ENCODE peak calls at places on chromosomes 1 and 21, in seven cellular contexts. G is hepatocyte, D is GM23248, C is IMR-90, M is fibroblast of lung, U is K562, S is PC-3. Z is an unnamed sample. For H3K36me3 and H3K9me3, the result is how much of the 10 kb centered on the place peaks cover.

GRCh38 chr21:35252831-35253230 is 203.7 kb upstream of the RUNX1 start:
- DNase-seq in G (no peak), D (peak), C (peak), M (peak), U (no peak), S (peak), Z (no peak)

GRCh38 chr1:14653461-14653960 is 55.0 kb downstream of the KAZN start:
- DNase-seq in G (no peak), D (no peak), C (no peak), M (peak), U (no peak), S (peak), Z (no peak)

GRCh38 chr1:210311726-210312493 is 16.8 kb upstream of the HHAT start:
- DNase-seq in G (no peak), D (no peak), C (no peak), M (no peak), U (no peak), S (no peak), Z (no peak)

GRCh38 chr21:30395731-30396130 is at the start of gene KRTAP13-1:
- DNase-seq in G (no peak), D (no peak), C (no peak), M (no peak), U (no peak), S (no peak), Z (no peak)

GRCh38 chr21:33121715-33122475 is 52.0 kb downstream of the OLIG1 start:
- DNase-seq in G (no peak), D (peak), C (peak), M (peak), U (peak), S (peak), Z (peak)

GRCh38 chr1:14583788-14584187 is 14.7 kb upstream of the KAZN start:
- DNase-seq in G (no peak), D (no peak), C (no peak), M (no peak), U (no peak), S (no peak), Z (no peak)

GRCh38 chr1:15326691-15327530 is 79.9 kb downstream of the FHAD1 start:
- DNase-seq in G (no peak), D (peak), C (no peak), M (peak), U (no peak), S (no peak), Z (no peak)

GRCh38 chr1:209527993-209528392 is 55.5 kb upstream of the CAMK1G start:
- DNase-seq in G (peak), D (peak), C (no peak), M (no peak), U (no peak), S (peak), Z (no peak)

GRCh38 chr21:39630827-39631226 is 18.1 kb downstream of the B3GALT5 start:
- DNase-seq in G (no peak), D (peak), C (peak), M (peak), U (no peak), S (peak), Z (no peak)

GRCh38 chr1:59223943-59224639 is 72.8 kb upstream of the FGGY start:
- DNase-seq in G (no peak), D (no peak), C (peak), M (no peak), U (no peak), S (no peak), Z (no peak)

GRCh38 chr1:200436436-200436835 is 26.6 kb upstream of the ZNF281 start:
- DNase-seq in G (no peak), D (no peak), C (peak), M (no peak), U (no peak), S (no peak), Z (no peak)

GRCh38 chr1:167681024-167681423 is 40.8 kb upstream of the MPZL1 start:
- DNase-seq in G (no peak), D (no peak), C (no peak), M (no peak), U (no peak), S (no peak), Z (no peak)

GRCh38 chr1:212106286-212106792 is 70.8 kb downstream of the DTL start:
- DNase-seq in G (no peak), D (no peak), C (peak), M (peak), U (no peak), S (no peak), Z (no peak)

GRCh38 chr1:10519016-10519417 is 44.3 kb downstream of the PEX14 start:
- DNase-seq in G (peak), D (no peak), C (no peak), M (no peak), U (no peak), S (no peak), Z (no peak)

GRCh38 chr1:209748620-209749019 is 7.2 kb upstream of the TRAF3IP3 start:
- DNase-seq in G (no peak), D (no peak), C (no peak), M (no peak), U (no peak), S (no peak), Z (no peak)

GRCh38 chr1:162632743-162633326 is 571 bp downstream of the DDR2 start:
- DNase-seq in G (peak), D (peak), C (peak), M (peak), U (no peak), S (no peak), Z (no peak)

GRCh38 chr1:2174348-2175054 is 20.1 kb downstream of the FAAP20 start:
- DNase-seq in G (peak), D (peak), C (peak), M (peak), U (peak), S (peak), Z (peak)

GRCh38 chr1:6820899-6821298 is 35.6 kb downstream of the CAMTA1 start:
- DNase-seq in G (no peak), D (no peak), C (no peak), M (no peak), U (no peak), S (no peak), Z (no peak)

GRCh38 chr1:11825131-11825530 is 19.1 kb downstream of the CLCN6 start:
- DNase-seq in G (no peak), D (no peak), C (no peak), M (no peak), U (no peak), S (no peak), Z (no peak)

GRCh38 chr1:31400393-31400792 is 12.6 kb upstream of the SERINC2 start:
- DNase-seq in G (no peak), D (peak), C (peak), M (peak), U (no peak), S (no peak), Z (no peak)

GRCh38 chr1:17668195-17668594 is 86.9 kb upstream of the ACTL8 start:
- DNase-seq in G (no peak), D (no peak), C (no peak), M (no peak), U (no peak), S (no peak), Z (no peak)

GRCh38 chr1:15207829-15208429 is 39.1 kb upstream of the FHAD1 start:
- DNase-seq in G (no peak), D (no peak), C (no peak), M (no peak), U (no peak), S (no peak), Z (no peak)

GRCh38 chr1:62905309-62905708 is 121.4 kb downstream of the ATG4C start:
- DNase-seq in G (no peak), D (no peak), C (no peak), M (no peak), U (no peak), S (peak), Z (no peak)

GRCh38 chr1:238360474-238360873 is 469.8 kb upstream of the ZP4 start:
- DNase-seq in G (no peak), D (no peak), C (no peak), M (no peak), U (no peak), S (no peak), Z (no peak)

GRCh38 chr1:50305808-50306207 is 117.4 kb downstream of the DMRTA2 start:
- DNase-seq in G (no peak), D (no peak), C (no peak), M (no peak), U (no peak), S (no peak), Z (no peak)

GRCh38 chr1:1531947-1532346 is 8.5 kb downstream of the TMEM240 start:
- DNase-seq in G (no peak), D (no peak), C (no peak), M (no peak), U (no peak), S (no peak), Z (no peak)

GRCh38 chr1:235843458-235843857 is 23.2 kb downstream of the LYST start:
- DNase-seq in G (peak), D (peak), C (peak), M (peak), U (peak), S (peak), Z (peak)

DNA sequence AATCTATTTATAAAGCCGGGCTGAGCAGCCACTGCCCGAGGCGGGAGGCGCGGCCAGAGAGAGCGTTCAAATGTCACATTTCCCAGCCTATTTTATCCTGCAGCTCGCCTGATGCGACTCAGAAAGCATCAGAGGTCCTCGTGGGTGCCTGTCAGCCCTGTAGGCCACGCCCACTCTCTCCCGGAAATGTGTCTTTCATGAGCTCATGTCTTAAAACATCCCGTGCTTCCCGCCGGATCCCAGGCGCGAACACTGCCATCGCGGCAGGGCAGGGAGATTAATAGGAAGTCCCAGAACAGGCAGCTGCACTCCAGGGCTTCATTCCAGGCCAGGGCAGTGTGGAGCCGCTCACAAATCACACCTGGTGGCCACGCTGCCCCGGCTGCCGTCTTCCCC is 117.5 kb downstream of the PRDM16 start:
- DNase-seq in G (peak), D (peak), C (peak), M (peak), U (peak), S (peak), Z (no peak)
- H2AFZ ChIP-seq in G (no peak), D (no peak), C (no peak), M (peak), U (no peak), S (no peak), Z (no peak)

GRCh38 chr1:158095737-158096335 is 84.9 kb upstream of the CD1D start:
- DNase-seq in G (peak), D (peak), C (peak), M (peak), U (peak), S (peak), Z (peak)

GRCh38 chr1:158093376-158093775 is 87.3 kb upstream of the CD1D start:
- DNase-seq in G (no peak), D (no peak), C (no peak), M (no peak), U (no peak), S (no peak), Z (no peak)

GRCh38 chr1:158098256-158098655 is 82.4 kb upstream of the CD1D start:
- DNase-seq in G (no peak), D (no peak), C (no peak), M (no peak), U (no peak), S (no peak), Z (no peak)

GRCh38 chr1:158089925-158090675 is 90.6 kb upstream of the CD1D start:
- DNase-seq in G (no peak), D (no peak), C (no peak), M (no peak), U (no peak), S (no peak), Z (no peak)

GRCh38 chr1:158094571-158094970 is 86.1 kb upstream of the CD1D start:
- DNase-seq in G (no peak), D (no peak), C (no peak), M (no peak), U (no peak), S (no peak), Z (no peak)
- H3K36me3 ChIP-seq in G (under half), D (under half), C (half or more), M (under half), U (under half), S (under half), Z (under half)

DNA sequence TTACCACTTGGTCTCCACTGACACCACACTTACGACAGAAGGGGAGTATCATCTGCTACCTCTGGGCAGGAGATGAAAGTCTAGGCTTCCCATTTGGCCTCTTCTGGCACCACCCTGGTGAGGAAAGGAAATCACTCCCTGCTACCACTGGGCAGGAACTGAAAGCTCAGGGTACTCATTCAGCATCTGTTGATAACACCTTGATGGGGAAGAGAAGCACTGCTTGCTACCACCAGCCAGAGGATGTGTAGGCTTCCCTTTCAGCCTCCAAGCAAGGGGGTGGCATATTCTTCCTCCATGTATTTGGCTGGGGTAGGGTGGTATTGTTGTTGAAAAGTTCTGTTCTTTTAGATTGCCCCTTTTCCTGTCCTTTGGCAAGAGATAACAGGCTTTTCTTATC is 115.0 kb downstream of the ACBD6 start:
- DNase-seq in G (no peak), D (no peak), C (no peak), M (no peak), U (no peak), S (no peak), Z (no peak)
- H3K9me3 ChIP-seq in G (under half), D (under half), C (under half), M (under half), U (under half), S (under half), Z (under half)

GRCh38 chr1:160806109-160806665 is 10.2 kb downstream of the LY9 start:
- DNase-seq in G (no peak), D (no peak), C (no peak), M (no peak), U (no peak), S (no peak), Z (no peak)

GRCh38 chr1:160807242-160807641 is 11.3 kb downstream of the LY9 start:
- DNase-seq in G (no peak), D (no peak), C (no peak), M (no peak), U (no peak), S (no peak), Z (no peak)

GRCh38 chr1:160806784-160807183 is 10.8 kb downstream of the LY9 start:
- DNase-seq in G (no peak), D (no peak), C (no peak), M (no peak), U (no peak), S (no peak), Z (peak)

GRCh38 chr1:160807738-160808137 is 11.8 kb downstream of the LY9 start:
- DNase-seq in G (no peak), D (no peak), C (no peak), M (no peak), U (no peak), S (no peak), Z (no peak)

GRCh38 chr1:160808289-160808688 is 12.3 kb downstream of the LY9 start:
- DNase-seq in G (no peak), D (no peak), C (no peak), M (no peak), U (no peak), S (no peak), Z (no peak)
- H2AFZ ChIP-seq in G (no peak), D (no peak), C (no peak), M (no peak), U (no peak), S (no peak), Z (no peak)

GRCh38 chr1:198693321-198693720 is 54.5 kb downstream of the PTPRC start:
- DNase-seq in G (no peak), D (no peak), C (no peak), M (no peak), U (no peak), S (no peak), Z (no peak)
- H3K36me3 ChIP-seq in G (under half), D (under half), C (under half), M (under half), U (under half), S (under half), Z (half or more)

DNA sequence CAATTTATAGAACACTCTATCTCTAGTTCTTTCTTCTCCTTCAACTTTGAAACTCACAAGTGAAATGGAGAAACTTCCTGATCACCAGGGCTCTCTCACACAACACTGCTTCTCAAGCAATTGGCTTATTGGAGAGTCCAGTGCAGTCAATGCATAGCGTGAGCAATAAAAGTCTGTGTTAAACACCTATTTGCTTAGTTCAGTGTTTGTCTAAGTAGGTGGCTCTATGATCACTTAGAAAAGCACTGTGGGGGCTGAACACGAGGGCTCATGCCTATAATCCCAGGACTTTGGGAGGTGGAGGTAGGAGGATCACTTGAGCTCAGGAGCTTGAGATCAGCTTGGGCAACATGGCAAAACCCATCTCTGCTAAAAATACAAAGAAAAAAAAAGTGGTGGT is 12.2 kb downstream of the CTSS start:
- DNase-seq in G (peak), D (no peak), C (no peak), M (no peak), U (no peak), S (no peak), Z (no peak)
- H3K9me3 ChIP-seq in G (under half), D (under half), C (under half), M (under half), U (under half), S (under half), Z (under half)

DNA sequence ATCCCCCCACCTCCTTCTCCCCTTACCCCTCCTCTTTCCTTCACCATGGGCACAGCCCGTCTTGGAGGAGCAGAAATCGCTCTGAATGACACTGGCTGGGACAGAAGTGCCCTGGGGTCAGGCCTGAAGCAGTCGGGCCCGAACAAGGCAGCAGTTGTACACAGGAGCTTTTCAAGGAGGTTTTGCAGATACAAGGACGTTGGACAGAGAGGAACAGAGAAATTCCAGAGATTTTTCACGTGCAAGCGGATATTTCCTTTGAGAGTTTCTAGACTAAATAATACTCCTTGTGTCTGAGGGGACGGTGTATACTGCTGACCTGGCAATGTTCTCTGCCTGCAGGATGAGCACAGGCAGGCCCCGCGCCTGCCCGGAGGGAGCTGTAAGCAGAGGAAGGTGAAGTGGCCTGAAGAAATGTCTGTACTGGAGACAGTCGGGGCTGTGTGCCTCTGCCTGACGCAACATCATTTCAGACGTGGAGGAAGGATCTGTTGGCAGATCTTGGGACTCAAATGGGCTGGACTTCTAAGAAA is 95.3 kb upstream of the SLC25A33 start:
- DNase-seq in G (peak), D (no peak), C (peak), M (peak), U (no peak), S (no peak), Z (no peak)
- H2AFZ ChIP-seq in G (peak), D (no peak), C (peak), M (no peak), U (no peak), S (no peak), Z (no peak)

GRCh38 chr21:41446571-41446970 is 20.5 kb downstream of the MX1 start:
- DNase-seq in G (no peak), D (no peak), C (no peak), M (no peak), U (no peak), S (peak), Z (no peak)

GRCh38 chr21:41451753-41452676 is 26.0 kb downstream of the MX1 start:
- DNase-seq in G (no peak), D (no peak), C (no peak), M (no peak), U (no peak), S (peak), Z (peak)

GRCh38 chr21:41453198-41453597 is 27.2 kb downstream of the MX1 start:
- DNase-seq in G (no peak), D (no peak), C (no peak), M (no peak), U (no peak), S (no peak), Z (no peak)

GRCh38 chr21:41447356-41447755 is 21.3 kb downstream of the MX1 start:
- DNase-seq in G (no peak), D (no peak), C (no peak), M (no peak), U (no peak), S (no peak), Z (no peak)

GRCh38 chr21:41449613-41450012 is 23.6 kb downstream of the MX1 start:
- DNase-seq in G (no peak), D (no peak), C (no peak), M (no peak), U (no peak), S (no peak), Z (no peak)
- H3K36me3 ChIP-seq in G (under half), D (under half), C (under half), M (under half), U (under half), S (under half), Z (under half)